ENCODE peak calls at places on chromosome 12, in six cellular contexts. D, R, M, T, H and G are unnamed samples. For H3K36me3, the result is how much of the 10 kb centered on the place peaks cover.

GRCh38 chr12:68865399-68866154 is 57.6 kb downstream of the MDM2 start:
- DNase-seq in D (no peak), R (no peak), M (no peak), T (no peak), H (no peak), G (no peak)

GRCh38 chr12:59452746-59453145 is 143.1 kb upstream of the SLC16A7 start:
- DNase-seq in D (no peak), R (no peak), M (no peak), T (no peak), H (no peak), G (no peak)

GRCh38 chr12:69648476-69648875 is 37.8 kb upstream of the LRRC10 start:
- DNase-seq in D (no peak), R (no peak), M (no peak), T (no peak), H (no peak), G (no peak)

GRCh38 chr12:4786795-4787194 is 66.6 kb downstream of the GALNT8 start:
- DNase-seq in D (no peak), R (no peak), M (no peak), T (no peak), H (no peak), G (no peak)

GRCh38 chr12:131830335-131831020 is 2.3 kb downstream of the MMP17 start:
- DNase-seq in D (no peak), R (peak), M (peak), T (peak), H (peak), G (peak)

GRCh38 chr12:63294327-63294632 is 143.3 kb upstream of the AVPR1A start:
- DNase-seq in D (no peak), R (no peak), M (no peak), T (peak), H (no peak), G (peak)

GRCh38 chr12:126742326-126742725 is 1524.6 kb upstream of the TMEM132C start:
- DNase-seq in D (no peak), R (no peak), M (no peak), T (no peak), H (no peak), G (no peak)

GRCh38 chr12:24742378-24742777 is 206.5 kb downstream of the BCAT1 start:
- DNase-seq in D (no peak), R (no peak), M (no peak), T (peak), H (no peak), G (no peak)

GRCh38 chr12:32302218-32302826 is 97.0 kb upstream of the FGD4 start:
- DNase-seq in D (no peak), R (no peak), M (no peak), T (peak), H (no peak), G (peak)

GRCh38 chr12:46523863-46524770 is 151.5 kb upstream of the SLC38A2 start:
- DNase-seq in D (no peak), R (no peak), M (no peak), T (no peak), H (no peak), G (peak)

GRCh38 chr12:46522141-46522540 is 149.6 kb upstream of the SLC38A2 start:
- DNase-seq in D (no peak), R (no peak), M (no peak), T (no peak), H (no peak), G (no peak)

GRCh38 chr12:46523446-46523845 is 150.9 kb upstream of the SLC38A2 start:
- DNase-seq in D (no peak), R (no peak), M (no peak), T (no peak), H (no peak), G (peak)

GRCh38 chr12:46526231-46526630 is 153.7 kb upstream of the SLC38A2 start:
- DNase-seq in D (no peak), R (no peak), M (no peak), T (no peak), H (no peak), G (peak)

DNA sequence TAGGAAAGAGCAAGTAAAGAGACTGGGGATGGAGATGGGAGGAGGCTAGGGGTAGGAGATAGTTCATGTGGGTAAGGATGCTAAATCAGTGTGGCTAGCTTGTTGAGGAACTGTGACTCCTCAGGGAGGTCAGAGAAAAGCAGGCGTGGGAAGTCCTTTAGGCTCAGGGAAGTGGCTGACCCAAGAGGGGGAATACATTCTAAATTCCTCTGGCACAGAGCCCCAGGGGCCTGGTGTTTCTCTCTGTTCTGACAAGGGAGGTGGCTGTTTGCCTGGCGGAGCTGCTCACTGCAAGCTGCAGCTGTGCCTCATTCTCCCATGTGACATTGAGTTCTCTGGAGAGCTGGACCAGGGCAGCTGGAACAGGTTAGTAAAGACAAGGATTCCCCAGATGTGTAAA is 152.2 kb upstream of the SLC38A2 start:
- DNase-seq in D (no peak), R (peak), M (no peak), T (peak), H (peak), G (peak)
- H3K4me3 ChIP-seq in D (no peak), R (no peak), M (no peak), T (no peak), H (no peak), G (no peak)

GRCh38 chr12:15726757-15727112 is 62.5 kb downstream of the EPS8 start:
- DNase-seq in D (no peak), R (no peak), M (no peak), T (no peak), H (no peak), G (no peak)
- H3K27ac ChIP-seq in D (no peak), R (no peak), M (no peak), T (peak), H (no peak), G (no peak)

GRCh38 chr12:367972-368371 is 21.1 kb downstream of the KDM5A start:
- DNase-seq in D (no peak), R (no peak), M (no peak), T (no peak), H (no peak), G (no peak)
- H3K36me3 ChIP-seq in D (under half), R (under half), M (under half), T (under half), H (under half), G (half or more)

GRCh38 chr12:85948340-85948739 is 74.2 kb downstream of the NTS start:
- DNase-seq in D (no peak), R (no peak), M (no peak), T (no peak), H (no peak), G (no peak)
- H3K4me3 ChIP-seq in D (no peak), R (no peak), M (no peak), T (no peak), H (no peak), G (no peak)

DNA sequence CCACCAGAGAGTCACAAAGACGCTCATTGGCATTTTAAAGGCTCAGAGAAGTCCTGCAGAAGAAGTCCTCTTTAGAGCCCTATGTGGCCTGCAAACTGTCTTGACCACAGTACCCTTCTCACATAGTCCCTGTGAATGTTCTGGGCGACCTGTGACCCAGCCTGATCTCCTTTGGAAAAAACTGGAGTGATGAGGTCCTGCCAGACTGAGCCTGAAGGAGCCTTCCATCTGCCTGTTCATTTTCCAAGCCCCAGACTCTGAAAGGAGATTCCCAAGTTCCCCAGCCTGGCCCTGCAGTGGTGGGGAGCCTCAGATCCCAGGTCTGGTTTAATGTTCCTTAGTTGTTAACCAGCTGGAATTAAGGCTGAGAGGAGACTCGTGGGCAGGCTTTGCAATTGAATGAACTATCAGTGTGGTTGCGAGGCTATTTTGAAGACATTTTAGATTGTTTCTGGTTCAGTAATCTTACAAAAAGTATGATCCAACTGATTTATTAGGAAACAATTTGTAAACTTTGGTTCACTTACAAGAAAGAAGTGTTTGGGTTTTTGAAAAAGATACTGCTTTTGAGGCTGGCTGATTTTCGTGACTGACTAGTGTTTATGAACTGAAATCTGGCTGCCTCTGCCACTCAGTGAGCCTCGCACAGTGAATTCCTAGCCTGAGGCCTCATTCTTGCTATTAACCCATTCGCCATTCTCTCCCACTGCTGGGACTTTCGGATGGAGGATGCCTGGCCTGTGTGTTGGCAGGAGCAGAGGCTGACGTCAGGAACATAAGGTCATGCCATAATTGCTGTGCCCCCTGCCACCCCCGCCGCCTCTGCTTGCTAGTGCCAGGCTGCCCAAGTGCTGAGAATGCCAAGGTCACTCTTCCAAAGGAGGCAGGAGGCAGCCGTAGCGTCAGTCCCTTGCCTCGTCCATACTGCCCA is 249.0 kb downstream of the CACNA1C start:
- DNase-seq in D (no peak), R (no peak), M (no peak), T (no peak), H (no peak), G (no peak)
- H3K27ac ChIP-seq in D (no peak), R (peak), M (no peak), T (no peak), H (no peak), G (no peak)